ENCODE peak calls at places on chromosomes 7 and 10, in eight cellular contexts. X is neural progenitor cell, I is mesenchymal stem cell, L is H9, Q is neuronal stem cell, A is IMR-90, B is DND-41, W is mammary epithelial cell. H is an unnamed sample.

GRCh38 chr10:21926949-21927348 is 76.6 kb downstream of the DNAJC1 start:
- DNase-seq in X (peak; percentile 17), I (peak; percentile 92), L (no peak), Q (no peak), A (peak; percentile 94), B (no peak), W (peak; percentile 91), H (no peak)

GRCh38 chr10:97024181-97025073 is 161.3 kb downstream of the SLIT1 start:
- DNase-seq in X (no peak), I (peak; percentile 29), L (no peak), Q (no peak), A (peak; percentile 93), B (no peak), W (peak; percentile 70), H (no peak)

GRCh38 chr7:2824678-2825461 is 19.2 kb downstream of the GNA12 start:
- DNase-seq in X (peak; percentile 40), I (no peak), L (peak; percentile 92), Q (no peak), A (peak; percentile 37), B (no peak), W (no peak), H (peak; percentile 90)

GRCh38 chr10:42933454-42934340 is 143.2 kb upstream of the RET start:
- DNase-seq in X (peak; percentile 73), I (no peak), L (peak; percentile 63), Q (no peak), A (peak; percentile 19), B (no peak), W (no peak), H (peak; percentile 69)

GRCh38 chr10:76649723-76650127 is 987.9 kb downstream of the KCNMA1 start:
- DNase-seq in X (no peak), I (peak; percentile 48), L (no peak), Q (no peak), A (peak; percentile 62), B (no peak), W (peak; percentile 13), H (no peak)

GRCh38 chr7:28020302-28020940 is 160.2 kb downstream of the JAZF1 start:
- DNase-seq in X (peak; percentile 85), I (peak; percentile 81), L (peak; percentile 76), Q (peak; percentile 67), A (peak; percentile 77), B (peak; percentile 53), W (peak; percentile 73), H (peak; percentile 88)

GRCh38 chr10:103551619-103552602 is 58.4 kb downstream of the NEURL1 start:
- DNase-seq in X (no peak), I (no peak), L (no peak), Q (no peak), A (no peak), B (no peak), W (no peak), H (no peak)

GRCh38 chr7:139231513-139232376 is 708 bp downstream of the UBN2 start:
- DNase-seq in X (peak; percentile 57), I (peak; percentile 64), L (peak; percentile 32), Q (peak; percentile 9), A (peak; percentile 6), B (peak; percentile 46), W (peak; percentile 48), H (peak; percentile 60)

DNA sequence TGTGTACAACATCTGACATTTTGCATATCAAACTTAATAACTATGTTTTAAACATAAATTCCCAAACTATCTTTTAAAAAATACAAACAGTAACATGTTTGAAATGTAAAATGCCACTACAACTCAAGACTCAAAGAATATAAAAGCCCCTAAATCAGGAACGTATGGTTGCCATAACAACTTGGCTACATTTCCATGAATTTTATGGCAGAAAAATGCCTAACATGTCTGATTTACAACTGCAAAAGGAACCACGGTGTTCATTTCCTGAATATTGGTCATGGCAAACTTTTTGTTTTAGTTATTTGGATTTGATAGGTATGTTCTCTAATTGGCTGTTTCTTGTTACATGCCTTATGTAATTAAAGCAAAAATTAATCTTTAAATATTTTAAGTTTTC is 2.0 kb downstream of the SOSTDC1 start:
- DNase-seq in X (no peak), I (no peak), L (no peak), Q (no peak), A (no peak), B (no peak), W (no peak), H (no peak)
- H2AFZ ChIP-seq in X (no peak overlapping the region), I (no peak overlapping the region), L (no peak overlapping the region), Q (peak overlapping the region; percentile 16), A (no peak overlapping the region), B (no peak overlapping the region), W (peak overlapping the region; percentile 65), H (no peak overlapping the region)

DNA sequence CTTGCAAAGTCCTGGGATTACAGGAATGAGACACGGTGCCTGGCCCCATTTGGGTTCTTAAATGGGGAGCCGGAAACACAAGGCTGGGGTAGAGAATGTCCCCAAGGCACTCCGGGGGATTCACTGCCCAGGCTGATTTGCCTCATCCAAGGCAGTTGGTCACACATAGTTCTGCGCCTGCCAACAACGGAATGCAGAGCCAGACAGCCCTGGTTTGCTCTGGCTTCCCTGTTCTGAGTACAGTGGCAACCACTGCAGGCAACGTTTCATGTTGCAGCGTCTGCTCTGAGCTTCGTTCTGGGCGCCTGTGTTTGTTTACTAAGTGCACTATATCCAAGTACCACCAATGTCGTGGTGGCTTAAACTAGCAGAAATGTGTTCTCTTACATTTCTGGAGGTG is 61.7 kb upstream of the C1QL3 start:
- DNase-seq in X (no peak), I (no peak), L (no peak), Q (no peak), A (no peak), B (no peak), W (no peak), H (no peak)
- H2AFZ ChIP-seq in X (no peak overlapping the region), I (no peak overlapping the region), L (no peak overlapping the region), Q (no peak overlapping the region), A (no peak overlapping the region), B (no peak overlapping the region), W (no peak overlapping the region), H (no peak overlapping the region)

GRCh38 chr7:74656421-74656910 is 1.1 kb upstream of the GTF2I start:
- DNase-seq in X (peak; percentile 62), I (peak; percentile 35), L (peak; percentile 41), Q (no peak), A (no peak), B (peak; percentile 69), W (peak; percentile 20), H (peak; percentile 63)

GRCh38 chr7:74656911-74657691 is 417 bp upstream of the GTF2I start:
- DNase-seq in X (peak; percentile 100), I (peak; percentile 96), L (peak; percentile 98), Q (peak; percentile 98), A (peak; percentile 95), B (peak; percentile 99), W (peak; percentile 93), H (peak; percentile 99)

GRCh38 chr7:74655785-74656420 is 1.6 kb upstream of the GTF2I start:
- DNase-seq in X (no peak), I (no peak), L (no peak), Q (no peak), A (no peak), B (no peak), W (no peak), H (no peak)

GRCh38 chr7:74658171-74659004 is 870 bp downstream of the GTF2I start:
- DNase-seq in X (peak; percentile 98), I (peak; percentile 93), L (peak; percentile 96), Q (peak; percentile 93), A (peak; percentile 90), B (peak; percentile 93), W (peak; percentile 95), H (peak; percentile 97)

GRCh38 chr7:74657692-74658170 is at the start of gene GTF2I:
- DNase-seq in X (peak; percentile 82), I (no peak), L (no peak), Q (peak; percentile 75), A (no peak), B (no peak), W (no peak), H (no peak)
- H2AFZ ChIP-seq in X (no peak within 1 kb of the TSS), I (peak within 1 kb of the TSS; percentile 77), L (no peak within 1 kb of the TSS), Q (peak within 1 kb of the TSS; percentile 89), A (peak within 1 kb of the TSS; percentile 92), B (peak within 1 kb of the TSS; percentile 79), W (peak within 1 kb of the TSS; percentile 85), H (peak within 1 kb of the TSS; percentile 61)

GRCh38 chr7:42980514-42980913 is 48.3 kb downstream of the MRPL32 start:
- DNase-seq in X (no peak), I (no peak), L (no peak), Q (no peak), A (no peak), B (no peak), W (no peak), H (no peak)
- H2AFZ ChIP-seq in X (no peak overlapping the region), I (no peak overlapping the region), L (no peak overlapping the region), Q (no peak overlapping the region), A (no peak overlapping the region), B (no peak overlapping the region), W (no peak overlapping the region), H (no peak overlapping the region)

GRCh38 chr10:4720463-4720862 is 105.5 kb upstream of the AKR1E2 start:
- DNase-seq in X (no peak), I (peak; percentile 57), L (no peak), Q (no peak), A (peak; percentile 19), B (no peak), W (no peak), H (no peak)

GRCh38 chr10:4723860-4724259 is 102.1 kb upstream of the AKR1E2 start:
- DNase-seq in X (no peak), I (no peak), L (no peak), Q (no peak), A (no peak), B (no peak), W (no peak), H (no peak)

GRCh38 chr10:4730998-4731397 is 95.0 kb upstream of the AKR1E2 start:
- DNase-seq in X (no peak), I (no peak), L (no peak), Q (no peak), A (no peak), B (no peak), W (no peak), H (no peak)

GRCh38 chr10:4721994-4722753 is 103.8 kb upstream of the AKR1E2 start:
- DNase-seq in X (no peak), I (peak; percentile 85), L (no peak), Q (no peak), A (peak; percentile 54), B (no peak), W (peak; percentile 32), H (no peak)

GRCh38 chr10:4725917-4726606 is 99.9 kb upstream of the AKR1E2 start:
- DNase-seq in X (no peak), I (peak; percentile 80), L (no peak), Q (no peak), A (peak; percentile 89), B (no peak), W (peak; percentile 89), H (no peak)
- H2AFZ ChIP-seq in X (no peak overlapping the region), I (no peak overlapping the region), L (no peak overlapping the region), Q (peak overlapping the region; percentile 28), A (no peak overlapping the region), B (no peak overlapping the region), W (peak overlapping the region; percentile 34), H (no peak overlapping the region)

DNA sequence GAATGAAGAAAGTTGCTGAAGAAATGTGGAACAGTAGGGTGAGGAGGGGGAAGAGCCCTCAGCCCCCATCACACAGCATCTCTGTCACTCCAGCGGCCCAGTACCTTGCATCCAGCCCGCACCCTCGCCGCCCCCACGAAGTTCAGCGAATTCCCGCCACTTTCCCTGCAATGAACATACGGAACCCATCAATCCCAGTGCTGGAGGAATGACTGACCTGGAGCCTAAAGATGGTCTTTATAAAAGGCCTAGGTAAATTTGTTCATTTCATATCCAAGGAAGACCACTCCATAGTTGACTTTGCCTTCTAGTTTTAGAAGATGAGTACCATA is 782 bp upstream of the KIF5B start:
- DNase-seq in X (no peak), I (no peak), L (no peak), Q (no peak), A (no peak), B (no peak), W (no peak), H (peak; percentile 27)
- H2AFZ ChIP-seq in X (peak overlapping the region; percentile 97), I (no peak overlapping the region), L (no peak overlapping the region), Q (peak overlapping the region; percentile 91), A (peak overlapping the region; percentile 79), B (peak overlapping the region; percentile 92), W (peak overlapping the region; percentile 95), H (peak overlapping the region; percentile 93)